ENCODE peak calls at places on chromosome 16, in five cellular contexts. C is COLO829, V is HEK293T, Q is stomach, R is RWPE1. F is an unnamed sample.

GRCh38 chr16:24685539-24686432 is 43.7 kb upstream of the TNRC6A start:
- DNase-seq in C (peak), V (peak), Q (peak), R (peak), F (peak)

GRCh38 chr16:50538411-50539052 is 9.7 kb upstream of the NKD1 start:
- DNase-seq in C (no peak), V (no peak), Q (no peak), R (peak), F (no peak)

GRCh38 chr16:27470567-27471431 is 68.8 kb downstream of the IL21R start:
- DNase-seq in C (no peak), V (no peak), Q (no peak), R (no peak), F (no peak)

GRCh38 chr16:67164599-67165061 is at the start of gene HSF4:
- DNase-seq in C (no peak), V (no peak), Q (peak), R (peak), F (no peak)

GRCh38 chr16:2924901-2925820 is 13.4 kb downstream of the FLYWCH1 start:
- DNase-seq in C (no peak), V (no peak), Q (no peak), R (peak), F (peak)

GRCh38 chr16:66306366-66307150 is 59.9 kb upstream of the CDH5 start:
- DNase-seq in C (no peak), V (no peak), Q (no peak), R (no peak), F (no peak)

GRCh38 chr16:10562361-10562899 is 18.0 kb downstream of the EMP2 start:
- DNase-seq in C (no peak), V (no peak), Q (no peak), R (no peak), F (no peak)

GRCh38 chr16:526181-527014 is 1.1 kb upstream of the CAPN15 start:
- DNase-seq in C (no peak), V (no peak), Q (peak), R (no peak), F (no peak)

GRCh38 chr16:53558665-53559064 is 55.7 kb upstream of the AKTIP start:
- DNase-seq in C (no peak), V (no peak), Q (no peak), R (no peak), F (no peak)

GRCh38 chr16:69741951-69742904 is 12.5 kb downstream of the NOB1 start:
- DNase-seq in C (no peak), V (no peak), Q (peak), R (no peak), F (no peak)

GRCh38 chr16:68363847-68364600 is 53.2 kb downstream of the PRMT7 start:
- DNase-seq in C (no peak), V (no peak), Q (no peak), R (no peak), F (no peak)

GRCh38 chr16:81467815-81468214 is 23.2 kb downstream of the CMIP start:
- DNase-seq in C (no peak), V (no peak), Q (no peak), R (no peak), F (no peak)

GRCh38 chr16:89924298-89924924 is 1.3 kb downstream of the TUBB3 start:
- DNase-seq in C (no peak), V (peak), Q (no peak), R (no peak), F (peak)

GRCh38 chr16:65540913-65541312 is 419.1 kb upstream of the CDH11 start:
- DNase-seq in C (no peak), V (no peak), Q (no peak), R (no peak), F (no peak)

GRCh38 chr16:11914210-11914758 is 1.5 kb downstream of the GSPT1 start:
- DNase-seq in C (no peak), V (no peak), Q (no peak), R (no peak), F (no peak)

GRCh38 chr16:31487720-31488629 is 5.1 kb downstream of the SLC5A2 start:
- DNase-seq in C (no peak), V (no peak), Q (peak), R (peak), F (no peak)

GRCh38 chr16:87957296-87958069 is 6.2 kb downstream of the BANP start:
- DNase-seq in C (no peak), V (no peak), Q (no peak), R (no peak), F (no peak)

GRCh38 chr16:67517661-67518423 is 10.8 kb upstream of the RIPOR1 start:
- DNase-seq in C (no peak), V (no peak), Q (no peak), R (no peak), F (no peak)

GRCh38 chr16:54443839-54444238 is 157.3 kb upstream of the IRX3 start:
- DNase-seq in C (no peak), V (no peak), Q (no peak), R (no peak), F (no peak)

GRCh38 chr16:19884611-19885455 is at the start of gene GPRC5B:
- DNase-seq in C (no peak), V (peak), Q (peak), R (peak), F (no peak)

GRCh38 chr16:48462146-48462740 is 77.0 kb upstream of the SIAH1 start:
- DNase-seq in C (peak), V (no peak), Q (no peak), R (peak), F (no peak)

GRCh38 chr16:70250748-70251650 is 741 bp downstream of the EXOSC6 start:
- DNase-seq in C (no peak), V (peak), Q (peak), R (peak), F (peak)

GRCh38 chr16:66752958-66753357 is 1.5 kb upstream of the DYNC1LI2 start:
- DNase-seq in C (no peak), V (no peak), Q (no peak), R (no peak), F (no peak)

GRCh38 chr16:66357523-66357928 is 9.0 kb upstream of the CDH5 start:
- DNase-seq in C (peak), V (peak), Q (peak), R (peak), F (peak)

GRCh38 chr16:87700406-87701065 is 65.2 kb downstream of the KLHDC4 start:
- DNase-seq in C (no peak), V (no peak), Q (no peak), R (no peak), F (no peak)

GRCh38 chr16:88295526-88296436 is 87.0 kb upstream of the ZNF469 start:
- DNase-seq in C (no peak), V (no peak), Q (no peak), R (no peak), F (no peak)

GRCh38 chr16:50305441-50306061 is 39.2 kb downstream of the ADCY7 start:
- DNase-seq in C (no peak), V (no peak), Q (no peak), R (no peak), F (no peak)

GRCh38 chr16:69187387-69187890 is 475 bp downstream of the SNTB2 start:
- DNase-seq in C (peak), V (peak), Q (peak), R (peak), F (peak)

GRCh38 chr16:28057949-28058348 is 5.6 kb downstream of the GSG1L start:
- DNase-seq in C (no peak), V (no peak), Q (no peak), R (no peak), F (no peak)

F was measured in neuronal stem cell.